ENCODE peak calls at places on chromosomes 7 and 10, in eight cellular contexts. Z, O, C, N, K, R, V and W are unnamed samples.

GRCh38 chr10:91140995-91141549 is 79.4 kb upstream of the PCGF5 start:
- DNase-seq in V (no peak), C (no peak), O (no peak), Z (no peak), R (no peak), K (no peak), N (no peak), W (no peak)

GRCh38 chr7:38478404-38478803 is 152.8 kb downstream of the AMPH start:
- DNase-seq in O (no peak), Z (no peak), V (peak), C (no peak), K (no peak), R (no peak), N (no peak), W (no peak)

GRCh38 chr7:112103246-112103645 is 103.0 kb downstream of the DOCK4 start:
- DNase-seq in R (no peak), V (no peak), Z (peak), N (no peak), O (no peak), C (no peak), K (no peak), W (no peak)

GRCh38 chr7:114663502-114663901 is 248.9 kb downstream of the FOXP2 start:
- DNase-seq in R (no peak), C (no peak), O (no peak), K (no peak), N (no peak), Z (peak), V (peak), W (no peak)

GRCh38 chr7:66920769-66921395 is at the start of gene TMEM248:
- DNase-seq in Z (peak), V (peak), K (peak), O (peak), N (no peak), C (peak), R (peak), W (peak)

GRCh38 chr7:111014074-111014473 is 76.9 kb upstream of the LRRN3 start:
- DNase-seq in O (no peak), Z (no peak), V (no peak), R (no peak), K (no peak), C (no peak), N (no peak), W (no peak)

GRCh38 chr10:114002422-114002821 is 41.2 kb upstream of the ADRB1 start:
- DNase-seq in C (no peak), N (no peak), R (no peak), V (no peak), Z (no peak), O (no peak), K (no peak), W (no peak)

GRCh38 chr7:107725138-107725740 is 18.7 kb upstream of the CBLL1 start:
- DNase-seq in Z (peak), O (peak), R (no peak), N (peak), V (peak), K (peak), C (no peak), W (no peak)

GRCh38 chr7:16989883-16990413 is 108.2 kb upstream of the AGR3 start:
- DNase-seq in O (peak), V (no peak), N (peak), R (peak), Z (peak), C (peak), K (peak), W (peak)

GRCh38 chr7:6398943-6399342 is 48.8 kb downstream of the DAGLB start:
- DNase-seq in C (no peak), N (no peak), V (no peak), K (peak), O (no peak), R (no peak), Z (no peak), W (no peak)

GRCh38 chr7:74482629-74483401 is 29.1 kb downstream of the GTF2IRD1 start:
- DNase-seq in O (peak), N (peak), Z (peak), R (peak), C (no peak), V (no peak), K (peak), W (peak)

GRCh38 chr7:7573701-7574100 is 7.0 kb downstream of the MIOS start:
- DNase-seq in Z (no peak), O (no peak), K (no peak), N (no peak), R (no peak), C (no peak), V (no peak), W (no peak)

GRCh38 chr7:101099969-101100781 is 14.9 kb downstream of the TRIM56 start:
- DNase-seq in R (peak), V (peak), C (peak), N (peak), K (peak), O (peak), Z (peak), W (peak)

GRCh38 chr10:125961743-125962142 is 65.4 kb downstream of the FANK1 start:
- DNase-seq in O (no peak), V (no peak), Z (no peak), C (no peak), K (no peak), R (no peak), N (no peak), W (no peak)

GRCh38 chr10:31322647-31323046 is 3.6 kb downstream of the ZEB1 start:
- DNase-seq in O (no peak), Z (no peak), R (no peak), V (peak), K (no peak), N (no peak), C (no peak), W (no peak)

GRCh38 chr7:101169838-101170531 is 4.6 kb upstream of the VGF start:
- DNase-seq in V (peak), N (no peak), Z (peak), O (no peak), K (peak), R (no peak), C (peak), W (no peak)

GRCh38 chr7:67364441-67365017 is 367.9 kb downstream of the TYW1 start:
- DNase-seq in V (no peak), K (no peak), N (no peak), O (no peak), Z (no peak), C (no peak), R (no peak), W (no peak)

GRCh38 chr7:47473499-47474210 is 108.3 kb downstream of the TNS3 start:
- DNase-seq in Z (peak), N (no peak), R (no peak), C (no peak), K (no peak), V (no peak), O (no peak), W (no peak)

GRCh38 chr10:104300736-104301292 is 31.8 kb downstream of the GSTO2 start:
- DNase-seq in K (peak), Z (peak), V (peak), O (peak), R (peak), N (peak), C (peak), W (peak)

GRCh38 chr7:50595538-50596102 is 30.4 kb upstream of the DDC start:
- DNase-seq in N (no peak), C (peak), R (peak), Z (peak), O (no peak), V (peak), K (peak), W (peak)

GRCh38 chr10:76430330-76430729 is 998.9 kb downstream of the LRMDA start:
- DNase-seq in O (no peak), Z (no peak), C (no peak), V (no peak), K (no peak), R (peak), N (no peak), W (no peak)

GRCh38 chr10:114431414-114431767 is 27.1 kb upstream of the AFAP1L2 start:
- DNase-seq in O (no peak), R (no peak), V (no peak), K (no peak), N (no peak), C (no peak), Z (no peak), W (no peak)